ENCODE peak calls at places on chromosomes 5 and 9, in eight cellular contexts. One of them, this sample, is unnamed.

GRCh38 chr9:2809692-2810423 is 34.0 kb downstream of the PUM3 start:
- DNase-seq in NCI-H1092: no peak
- DNase-seq in GM12892: no peak
- DNase-seq in HepG2: peak; percentile 89
- DNase-seq in hippocampal formation: no peak
- DNase-seq in cardiac septum: no peak
- DNase-seq in Peyer's patch: no peak
- DNase-seq in NB4: no peak
- DNase-seq in this sample: no peak

GRCh38 chr9:121286973-121287721 is 19.2 kb downstream of the GSN start:
- DNase-seq in NCI-H1092: no peak
- DNase-seq in GM12892: no peak
- DNase-seq in HepG2: peak; percentile 86
- DNase-seq in hippocampal formation: peak; percentile 66
- DNase-seq in cardiac septum: peak; percentile 93
- DNase-seq in Peyer's patch: no peak
- DNase-seq in NB4: peak; percentile 91
- DNase-seq in this sample: peak; percentile 66

GRCh38 chr9:83937861-83938455 is 16.7 kb upstream of the KIF27 start:
- DNase-seq in NCI-H1092: peak; percentile 69
- DNase-seq in GM12892: peak; percentile 13
- DNase-seq in HepG2: peak; percentile 68
- DNase-seq in hippocampal formation: peak; percentile 18
- DNase-seq in cardiac septum: peak; percentile 29
- DNase-seq in Peyer's patch: no peak
- DNase-seq in NB4: peak; percentile 76
- DNase-seq in this sample: peak; percentile 60

GRCh38 chr5:28575368-28575767 is 1537.0 kb upstream of the CDH9 start:
- DNase-seq in NCI-H1092: no peak
- DNase-seq in GM12892: no peak
- DNase-seq in HepG2: no peak
- DNase-seq in hippocampal formation: no peak
- DNase-seq in cardiac septum: no peak
- DNase-seq in Peyer's patch: no peak
- DNase-seq in NB4: no peak
- DNase-seq in this sample: no peak

GRCh38 chr5:126106032-126106431 is 317.2 kb upstream of the GRAMD2B start:
- DNase-seq in NCI-H1092: no peak
- DNase-seq in GM12892: no peak
- DNase-seq in HepG2: no peak
- DNase-seq in hippocampal formation: no peak
- DNase-seq in cardiac septum: no peak
- DNase-seq in Peyer's patch: no peak
- DNase-seq in NB4: no peak
- DNase-seq in this sample: no peak

GRCh38 chr5:20949636-20950035 is 961.6 kb upstream of the CDH18 start:
- DNase-seq in NCI-H1092: no peak
- DNase-seq in GM12892: no peak
- DNase-seq in HepG2: no peak
- DNase-seq in hippocampal formation: no peak
- DNase-seq in cardiac septum: no peak
- DNase-seq in Peyer's patch: no peak
- DNase-seq in NB4: no peak
- DNase-seq in this sample: no peak

GRCh38 chr5:59768204-59769040 is 125.1 kb downstream of the PDE4D start:
- DNase-seq in NCI-H1092: peak; percentile 43
- DNase-seq in GM12892: no peak
- DNase-seq in HepG2: peak; percentile 77
- DNase-seq in hippocampal formation: peak; percentile 24
- DNase-seq in cardiac septum: peak; percentile 77
- DNase-seq in Peyer's patch: peak; percentile 50
- DNase-seq in NB4: no peak
- DNase-seq in this sample: peak; percentile 85

GRCh38 chr5:134447815-134448520 is 36.3 kb upstream of the CDKN2AIPNL start:
- DNase-seq in NCI-H1092: no peak
- DNase-seq in GM12892: no peak
- DNase-seq in HepG2: no peak
- DNase-seq in hippocampal formation: no peak
- DNase-seq in cardiac septum: peak; percentile 62
- DNase-seq in Peyer's patch: no peak
- DNase-seq in NB4: no peak
- DNase-seq in this sample: no peak

GRCh38 chr9:133485531-133486260 is 6.8 kb upstream of the SLC2A6 start:
- DNase-seq in NCI-H1092: no peak
- DNase-seq in GM12892: peak; percentile 61
- DNase-seq in HepG2: no peak
- DNase-seq in hippocampal formation: no peak
- DNase-seq in cardiac septum: no peak
- DNase-seq in Peyer's patch: peak; percentile 30
- DNase-seq in NB4: peak; percentile 81
- DNase-seq in this sample: no peak

GRCh38 chr9:112750767-112751058 is 153 bp downstream of the SNX30 start:
- DNase-seq in NCI-H1092: no peak
- DNase-seq in GM12892: no peak
- DNase-seq in HepG2: no peak
- DNase-seq in hippocampal formation: no peak
- DNase-seq in cardiac septum: no peak
- DNase-seq in Peyer's patch: peak; percentile 19
- DNase-seq in NB4: no peak
- DNase-seq in this sample: no peak

GRCh38 chr5:78920604-78921003 is 64.5 kb downstream of the ARSB start:
- DNase-seq in NCI-H1092: no peak
- DNase-seq in GM12892: no peak
- DNase-seq in HepG2: no peak
- DNase-seq in hippocampal formation: no peak
- DNase-seq in cardiac septum: no peak
- DNase-seq in Peyer's patch: no peak
- DNase-seq in NB4: peak; percentile 54
- DNase-seq in this sample: no peak

GRCh38 chr9:130159814-130160670 is 12.2 kb upstream of the NCS1 start:
- DNase-seq in NCI-H1092: peak; percentile 80
- DNase-seq in GM12892: no peak
- DNase-seq in HepG2: no peak
- DNase-seq in hippocampal formation: no peak
- DNase-seq in cardiac septum: no peak
- DNase-seq in Peyer's patch: no peak
- DNase-seq in NB4: no peak
- DNase-seq in this sample: no peak

GRCh38 chr9:126459546-126459945 is 132.9 kb downstream of the MVB12B start:
- DNase-seq in NCI-H1092: no peak
- DNase-seq in GM12892: no peak
- DNase-seq in HepG2: no peak
- DNase-seq in hippocampal formation: no peak
- DNase-seq in cardiac septum: no peak
- DNase-seq in Peyer's patch: no peak
- DNase-seq in NB4: no peak
- DNase-seq in this sample: no peak

GRCh38 chr9:116337015-116337414 is 183.4 kb downstream of the PAPPA start:
- DNase-seq in NCI-H1092: no peak
- DNase-seq in GM12892: no peak
- DNase-seq in HepG2: no peak
- DNase-seq in hippocampal formation: no peak
- DNase-seq in cardiac septum: no peak
- DNase-seq in Peyer's patch: no peak
- DNase-seq in NB4: no peak
- DNase-seq in this sample: no peak

GRCh38 chr5:135533346-135533745 is 2.4 kb downstream of the NEUROG1 start:
- DNase-seq in NCI-H1092: no peak
- DNase-seq in GM12892: no peak
- DNase-seq in HepG2: no peak
- DNase-seq in hippocampal formation: no peak
- DNase-seq in cardiac septum: no peak
- DNase-seq in Peyer's patch: no peak
- DNase-seq in NB4: no peak
- DNase-seq in this sample: no peak

GRCh38 chr9:126564716-126565115 is 49.0 kb upstream of the LMX1B start:
- DNase-seq in NCI-H1092: no peak
- DNase-seq in GM12892: no peak
- DNase-seq in HepG2: no peak
- DNase-seq in hippocampal formation: no peak
- DNase-seq in cardiac septum: no peak
- DNase-seq in Peyer's patch: no peak
- DNase-seq in NB4: no peak
- DNase-seq in this sample: no peak

GRCh38 chr9:73151653-73152382 is at the start of gene ANXA1:
- DNase-seq in NCI-H1092: no peak
- DNase-seq in GM12892: no peak
- DNase-seq in HepG2: no peak
- DNase-seq in hippocampal formation: no peak
- DNase-seq in cardiac septum: no peak
- DNase-seq in Peyer's patch: no peak
- DNase-seq in NB4: peak; percentile 73
- DNase-seq in this sample: no peak

GRCh38 chr5:177995691-177996595 is at the start of gene PROP1:
- DNase-seq in NCI-H1092: no peak
- DNase-seq in GM12892: no peak
- DNase-seq in HepG2: no peak
- DNase-seq in hippocampal formation: no peak
- DNase-seq in cardiac septum: no peak
- DNase-seq in Peyer's patch: no peak
- DNase-seq in NB4: no peak
- DNase-seq in this sample: no peak

This sample was measured in NCI-H748 treated with DMSO at 0.1 percent for 48 hours.